ENCODE peak calls at places on chromosomes 12 and 14, in seven cellular contexts. H, B, R, N, J, X and G are unnamed samples.

GRCh38 chr12:117151195-117152031 is 38.9 kb downstream of the FBXO21 start:
- DNase-seq in H (peak), B (peak), R (peak), N (no peak), J (peak), X (peak), G (peak)

GRCh38 chr12:99253068-99253467 is 394.5 kb upstream of the GARIN6 start:
- DNase-seq in H (no peak), B (no peak), R (no peak), N (no peak), J (peak), X (peak), G (no peak)

GRCh38 chr14:63713058-63713457 is 14.8 kb downstream of the SGPP1 start:
- DNase-seq in H (no peak), B (no peak), R (no peak), N (no peak), J (no peak), X (no peak), G (no peak)

GRCh38 chr12:97960225-97960624 is 497.6 kb downstream of the RMST start:
- DNase-seq in H (no peak), B (no peak), R (no peak), N (no peak), J (no peak), X (no peak), G (no peak)

GRCh38 chr12:58310828-58311273 is 369.5 kb downstream of the ATP23 start:
- DNase-seq in H (peak), B (peak), R (no peak), N (no peak), J (no peak), X (peak), G (peak)

GRCh38 chr14:56891226-56891625 is 80.9 kb upstream of the OTX2 start:
- DNase-seq in H (no peak), B (no peak), R (no peak), N (no peak), J (no peak), X (no peak), G (no peak)

GRCh38 chr14:52268191-52269061 is 928 bp downstream of the PTGDR start:
- DNase-seq in H (no peak), B (no peak), R (no peak), N (no peak), J (peak), X (no peak), G (no peak)

GRCh38 chr12:93918262-93918661 is 230.1 kb upstream of the PLXNC1 start:
- DNase-seq in H (no peak), B (no peak), R (no peak), N (no peak), J (no peak), X (no peak), G (no peak)

GRCh38 chr12:66548338-66549049 is 130.4 kb downstream of the GRIP1 start:
- DNase-seq in H (no peak), B (no peak), R (no peak), N (no peak), J (no peak), X (no peak), G (peak)

GRCh38 chr14:23061995-23062394 is 4.7 kb upstream of the CDH24 start:
- DNase-seq in H (no peak), B (peak), R (no peak), N (no peak), J (no peak), X (peak), G (peak)

GRCh38 chr14:59362533-59362932 is 102.6 kb downstream of the GPR135 start:
- DNase-seq in H (no peak), B (peak), R (no peak), N (no peak), J (no peak), X (no peak), G (no peak)

GRCh38 chr12:116346222-116346621 is 68.7 kb upstream of the MED13L start:
- DNase-seq in H (peak), B (no peak), R (no peak), N (no peak), J (peak), X (peak), G (no peak)

GRCh38 chr12:10960260-10960659 is 21.2 kb upstream of the TAS2R14 start:
- DNase-seq in H (no peak), B (no peak), R (no peak), N (no peak), J (no peak), X (no peak), G (no peak)

GRCh38 chr12:63844391-63845341 is at the start of gene SRGAP1:
- DNase-seq in H (peak), B (no peak), R (no peak), N (no peak), J (peak), X (peak), G (peak)

GRCh38 chr12:6367065-6367968 is 8.0 kb downstream of the SCNN1A start:
- DNase-seq in H (no peak), B (no peak), R (no peak), N (peak), J (peak), X (peak), G (no peak)

GRCh38 chr14:53993920-53994607 is 37.4 kb upstream of the BMP4 start:
- DNase-seq in H (no peak), B (no peak), R (no peak), N (no peak), J (no peak), X (no peak), G (no peak)

GRCh38 chr12:106136263-106136662 is 2.5 kb downstream of the NUAK1 start:
- DNase-seq in H (peak), B (peak), R (peak), N (no peak), J (peak), X (peak), G (peak)

GRCh38 chr12:20367731-20368652 is at the start of gene PDE3A:
- DNase-seq in H (no peak), B (peak), R (peak), N (no peak), J (peak), X (no peak), G (peak)

GRCh38 chr14:62209287-62209899 is 447.2 kb downstream of the SNAPC1 start:
- DNase-seq in H (no peak), B (no peak), R (no peak), N (no peak), J (no peak), X (no peak), G (no peak)

GRCh38 chr14:76867536-76868452 is 41.6 kb downstream of the LRRC74A start:
- DNase-seq in H (no peak), B (no peak), R (no peak), N (no peak), J (no peak), X (no peak), G (no peak)

GRCh38 chr12:115569694-115570093 is 707.8 kb downstream of the MED13L start:
- DNase-seq in H (no peak), B (no peak), R (no peak), N (no peak), J (peak), X (peak), G (no peak)

GRCh38 chr14:79278798-79279644 is 932.3 kb downstream of the DIO2 start:
- DNase-seq in H (no peak), B (no peak), R (peak), N (no peak), J (peak), X (peak), G (peak)

GRCh38 chr14:62253931-62254330 is 491.7 kb downstream of the SNAPC1 start:
- DNase-seq in H (no peak), B (no peak), R (no peak), N (no peak), J (no peak), X (no peak), G (no peak)

GRCh38 chr12:62787023-62787422 is 147.9 kb downstream of the PPM1H start:
- DNase-seq in H (no peak), B (no peak), R (no peak), N (no peak), J (no peak), X (no peak), G (no peak)

GRCh38 chr14:74754157-74754556 is 9.0 kb upstream of the YLPM1 start:
- DNase-seq in H (no peak), B (no peak), R (no peak), N (no peak), J (no peak), X (no peak), G (no peak)

GRCh38 chr12:1186298-1186697 is 195.3 kb downstream of the ERC1 start:
- DNase-seq in H (no peak), B (no peak), R (no peak), N (no peak), J (no peak), X (no peak), G (no peak)

GRCh38 chr12:130710733-130711080 is 5.4 kb downstream of the RIMBP2 start:
- DNase-seq in H (no peak), B (no peak), R (no peak), N (no peak), J (no peak), X (no peak), G (no peak)

GRCh38 chr12:59834659-59835474 is 239.0 kb downstream of the SLC16A7 start:
- DNase-seq in H (no peak), B (peak), R (no peak), N (no peak), J (peak), X (peak), G (no peak)

GRCh38 chr12:40312982-40313576 is 88.3 kb downstream of the LRRK2 start:
- DNase-seq in H (no peak), B (no peak), R (no peak), N (no peak), J (peak), X (peak), G (peak)

GRCh38 chr12:3295648-3296408 is 195.2 kb upstream of the PRMT8 start:
- DNase-seq in H (no peak), B (no peak), R (no peak), N (no peak), J (no peak), X (no peak), G (no peak)

GRCh38 chr14:102594514-102595175 is 2.2 kb downstream of the RCOR1 start:
- DNase-seq in H (peak), B (peak), R (no peak), N (peak), J (peak), X (peak), G (peak)

GRCh38 chr12:4118017-4118510 is 155.5 kb upstream of the CCND2 start:
- DNase-seq in H (no peak), B (no peak), R (no peak), N (peak), J (no peak), X (no peak), G (no peak)

GRCh38 chr12:105109465-105110212 is 2.1 kb downstream of the WASHC4 start:
- DNase-seq in H (no peak), B (no peak), R (no peak), N (peak), J (no peak), X (no peak), G (no peak)

GRCh38 chr14:106507354-106507753 is 981.0 kb downstream of the TMEM121 start:
- DNase-seq in H (no peak), B (no peak), R (no peak), N (no peak), J (no peak), X (no peak), G (no peak)

GRCh38 chr14:86035882-86036281 is 505.9 kb downstream of the FLRT2 start:
- DNase-seq in H (peak), B (no peak), R (no peak), N (no peak), J (peak), X (peak), G (no peak)

GRCh38 chr12:6226701-6227096 is 26.5 kb downstream of the CD9 start:
- DNase-seq in H (no peak), B (no peak), R (no peak), N (no peak), J (no peak), X (no peak), G (no peak)

GRCh38 chr12:12319501-12320322 is 30.3 kb downstream of the MANSC1 start:
- DNase-seq in H (no peak), B (no peak), R (no peak), N (no peak), J (no peak), X (peak), G (no peak)

GRCh38 chr14:104237651-104238423 is 99.5 kb downstream of the KIF26A start:
- DNase-seq in H (no peak), B (no peak), R (no peak), N (no peak), J (no peak), X (no peak), G (no peak)

GRCh38 chr14:104238424-104239184 is 100.2 kb downstream of the KIF26A start:
- DNase-seq in H (no peak), B (no peak), R (no peak), N (no peak), J (no peak), X (no peak), G (no peak)

GRCh38 chr14:104239185-104239775 is 100.9 kb downstream of the KIF26A start:
- DNase-seq in H (no peak), B (no peak), R (no peak), N (no peak), J (no peak), X (no peak), G (no peak)

GRCh38 chr14:104240426-104241157 is 102.2 kb downstream of the KIF26A start:
- DNase-seq in H (no peak), B (no peak), R (no peak), N (no peak), J (peak), X (no peak), G (no peak)

GRCh38 chr14:104239866-104240301 is 101.5 kb downstream of the KIF26A start:
- DNase-seq in H (no peak), B (no peak), R (no peak), N (no peak), J (peak), X (no peak), G (no peak)
- TF ChIP-seq JUND in H (no peak), B (no peak), R (no peak), N (no peak), J (no peak), X (no peak), G (no peak)

GRCh38 chr14:89572566-89573398 is 155.7 kb upstream of the FOXN3 start:
- DNase-seq in H (no peak), B (no peak), R (no peak), N (no peak), J (no peak), X (no peak), G (no peak)
- TF ChIP-seq JUND in H (no peak), B (no peak), R (no peak), N (no peak), J (no peak), X (no peak), G (no peak)

DNA sequence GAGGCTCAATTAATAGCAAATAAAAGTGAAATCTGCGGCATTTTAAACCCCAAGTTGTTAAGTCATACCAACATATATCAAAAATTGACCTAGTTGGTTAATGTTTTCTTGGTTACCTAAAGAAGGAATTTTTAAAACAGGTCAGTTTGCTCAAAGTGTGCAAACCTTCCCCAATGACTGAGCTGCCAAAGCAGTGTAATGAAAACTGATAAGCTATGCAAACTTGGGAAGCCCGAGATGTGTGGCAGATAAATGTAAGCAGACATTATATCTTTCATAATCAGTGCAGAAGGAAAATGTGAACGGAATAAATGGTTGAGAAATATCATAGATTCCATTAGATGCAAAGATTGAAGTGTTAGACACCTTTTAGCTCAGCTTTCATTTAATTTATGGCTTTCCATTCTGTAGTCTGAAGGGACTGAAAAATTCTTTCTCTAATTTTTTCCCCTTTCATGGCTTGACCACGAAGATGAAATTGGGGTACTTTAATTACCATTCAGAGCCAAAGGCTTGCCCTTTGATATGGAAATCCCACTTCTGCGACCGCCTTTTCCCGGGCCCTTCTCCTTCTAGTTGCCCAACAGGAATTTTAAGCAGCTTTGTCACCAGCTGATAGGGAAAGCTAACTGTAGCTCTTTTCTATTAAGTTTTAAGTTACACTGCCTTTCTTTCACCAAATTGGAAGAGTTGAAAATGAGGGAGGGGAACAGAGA is 306.6 kb upstream of the SOX5 start:
- DNase-seq in H (no peak), B (no peak), R (no peak), N (no peak), J (no peak), X (no peak), G (no peak)
- TF ChIP-seq JUND in H (no peak), B (no peak), R (no peak), N (no peak), J (no peak), X (no peak), G (no peak)

GRCh38 chr14:92925446-92925845 is 2.5 kb downstream of the CHGA start:
- DNase-seq in H (no peak), B (no peak), R (no peak), N (no peak), J (no peak), X (no peak), G (no peak)
- TF ChIP-seq JUND in H (no peak), B (no peak), R (no peak), N (no peak), J (no peak), X (no peak), G (no peak)

GRCh38 chr12:75781532-75782046 is 250.0 kb downstream of the PHLDA1 start:
- DNase-seq in H (peak), B (peak), R (no peak), N (no peak), J (no peak), X (no peak), G (no peak)

GRCh38 chr12:75786071-75786470 is 245.5 kb downstream of the PHLDA1 start:
- DNase-seq in H (no peak), B (no peak), R (no peak), N (no peak), J (no peak), X (no peak), G (no peak)

GRCh38 chr12:75783093-75783877 is 248.3 kb downstream of the PHLDA1 start:
- DNase-seq in H (no peak), B (no peak), R (no peak), N (no peak), J (no peak), X (no peak), G (no peak)

GRCh38 chr12:75782182-75782581 is 249.4 kb downstream of the PHLDA1 start:
- DNase-seq in H (no peak), B (no peak), R (no peak), N (no peak), J (no peak), X (no peak), G (no peak)

GRCh38 chr12:75784591-75784990 is 247.0 kb downstream of the PHLDA1 start:
- DNase-seq in H (no peak), B (no peak), R (no peak), N (no peak), J (peak), X (peak), G (peak)
- TF ChIP-seq JUND in H (no peak), B (no peak), R (no peak), N (no peak), J (no peak), X (no peak), G (no peak)